ENCODE peak calls at places on chromosomes 12 and 14, in seven cellular contexts. E is heart left ventricle; U is left cardiac atrium; F is GM20000; G is lower lobe of right lung; B is glutamatergic neuron; I is stimulated activated CD8-positive, alpha-beta memory T cell treated with anti-CD3 and anti-CD28 coated beads, Interleukin-7, amount 100 ng/mL, for 1 hour. Z is an unnamed sample.

GRCh38 chr12:94386422-94386821 is 73.2 kb downstream of the CEP83 start:
- DNase-seq in F (no peak), G (no peak), I (no peak), E (no peak), U (no peak), B (no peak), Z (no peak)

GRCh38 chr14:20799955-20800544 is 2.6 kb downstream of the RNASE1 start:
- DNase-seq in B (no peak), F (no peak), I (no peak), E (peak; percentile 67), U (peak; percentile 66), G (peak; percentile 70), Z (no peak)

GRCh38 chr14:75562048-75562447 is 16.4 kb upstream of the FLVCR2 start:
- DNase-seq in U (no peak), E (no peak), G (no peak), I (no peak), B (no peak), F (no peak), Z (no peak)

GRCh38 chr12:96143827-96144226 is 50.3 kb upstream of the ELK3 start:
- DNase-seq in E (no peak), B (no peak), F (no peak), U (no peak), G (no peak), I (no peak), Z (no peak)

GRCh38 chr14:39491134-39491541 is 58.9 kb upstream of the FBXO33 start:
- DNase-seq in F (peak; percentile 21), U (no peak), E (no peak), B (no peak), G (no peak), I (no peak), Z (peak; percentile 55)

GRCh38 chr12:56668197-56668457 is 20.0 kb downstream of the PTGES3 start:
- DNase-seq in F (no peak), E (no peak), I (no peak), U (no peak), G (no peak), B (no peak), Z (no peak)

GRCh38 chr12:51662728-51663154 is 71.7 kb downstream of the SCN8A start:
- DNase-seq in I (no peak), B (no peak), F (no peak), U (no peak), E (no peak), G (no peak), Z (no peak)

GRCh38 chr14:98826618-98827017 is 445.4 kb downstream of the BCL11B start:
- DNase-seq in E (no peak), F (no peak), U (no peak), I (no peak), B (no peak), G (no peak), Z (no peak)

GRCh38 chr14:103372552-103373304 is 12.5 kb upstream of the MARK3 start:
- DNase-seq in F (no peak), G (no peak), E (no peak), U (peak; percentile 56), I (no peak), B (peak; percentile 69), Z (peak; percentile 82)

GRCh38 chr12:126397071-126397571 is 1331.9 kb downstream of the AACS start:
- DNase-seq in E (no peak), B (no peak), I (no peak), U (no peak), F (no peak), G (no peak), Z (peak; percentile 2)

GRCh38 chr12:27861428-27862167 is 81.6 kb upstream of the MANSC4 start:
- DNase-seq in E (peak; percentile 86), G (no peak), B (no peak), F (peak; percentile 36), U (peak; percentile 58), I (no peak), Z (no peak)

GRCh38 chr12:45634273-45634917 is 95.1 kb upstream of the ARID2 start:
- DNase-seq in E (no peak), F (peak; percentile 43), G (no peak), U (no peak), B (no peak), I (no peak), Z (no peak)

GRCh38 chr12:46900734-46901463 is 75.1 kb upstream of the SLC38A4 start:
- DNase-seq in I (no peak), F (no peak), E (no peak), G (no peak), B (no peak), U (no peak), Z (peak; percentile 19)

GRCh38 chr12:130953783-130954543 is at the start of gene ADGRD1:
- DNase-seq in U (peak; percentile 69), I (no peak), B (no peak), G (peak; percentile 79), F (peak; percentile 44), E (peak; percentile 77), Z (no peak)

GRCh38 chr14:70754989-70755388 is 54.3 kb downstream of the MAP3K9 start:
- DNase-seq in E (no peak), I (no peak), U (no peak), B (no peak), F (no peak), G (peak; percentile 74), Z (peak; percentile 93)

GRCh38 chr12:58961166-58961565 is 40.9 kb upstream of the LRIG3 start:
- DNase-seq in F (no peak), B (no peak), U (no peak), G (no peak), I (no peak), E (no peak), Z (no peak)

GRCh38 chr12:62332598-62332997 is 72.4 kb downstream of the USP15 start:
- DNase-seq in E (no peak), F (no peak), B (no peak), I (no peak), G (no peak), U (no peak), Z (peak; percentile 24)